ENCODE peak calls at places on chromosomes 1 and 21, in seven cellular contexts. B is K562, Z is ovary, P is cardiac muscle cell, O is trophoblast cell, D is BE2C, N is tibial artery. T is an unnamed sample. For H3K36me3, the result is how much of the 10 kb centered on the place peaks cover.

GRCh38 chr1:63152572-63152971 is 169.8 kb upstream of the FOXD3 start:
- DNase-seq in Z (no peak), O (peak), D (no peak), P (no peak), B (no peak), N (no peak), T (peak)

GRCh38 chr1:86774305-86775304 is 70.2 kb downstream of the SH3GLB1 start:
- DNase-seq in P (peak), N (peak), B (peak), D (peak), Z (peak), O (peak), T (peak)

GRCh38 chr1:89911186-89911976 is 83.5 kb upstream of the ZNF326 start:
- DNase-seq in D (no peak), P (no peak), Z (no peak), B (no peak), N (no peak), O (no peak), T (no peak)

GRCh38 chr21:35333831-35334593 is 284.9 kb upstream of the RUNX1 start:
- DNase-seq in Z (no peak), P (no peak), O (peak), B (no peak), N (peak), D (no peak), T (no peak)

GRCh38 chr1:15985611-15986272 is 9.8 kb upstream of the ZBTB17 start:
- DNase-seq in Z (no peak), N (no peak), B (no peak), D (no peak), O (peak), P (no peak), T (peak)

GRCh38 chr21:45950740-45951515 is 30.6 kb upstream of the COL6A1 start:
- DNase-seq in B (no peak), O (peak), Z (peak), P (peak), D (peak), N (peak), T (peak)

GRCh38 chr1:41508290-41508689 is 23.8 kb upstream of the EDN2 start:
- DNase-seq in N (no peak), P (no peak), B (no peak), O (no peak), D (no peak), Z (no peak), T (no peak)

GRCh38 chr1:12113433-12114339 is 50.6 kb downstream of the TNFRSF8 start:
- DNase-seq in Z (no peak), O (no peak), D (no peak), P (peak), B (no peak), N (no peak), T (no peak)

GRCh38 chr1:89126602-89127001 is 688 bp upstream of the GBP2 start:
- DNase-seq in Z (no peak), B (no peak), N (no peak), P (no peak), O (no peak), D (no peak), T (no peak)

GRCh38 chr1:22132517-22133235 is 10.2 kb downstream of the WNT4 start:
- DNase-seq in O (no peak), B (no peak), D (no peak), N (no peak), P (peak), Z (peak), T (peak)

GRCh38 chr1:8598060-8598724 is 219.2 kb downstream of the RERE start:
- DNase-seq in P (peak), D (peak), B (no peak), O (peak), Z (peak), N (peak), T (no peak)

GRCh38 chr1:218463194-218464156 is 118.3 kb downstream of the TGFB2 start:
- DNase-seq in B (no peak), N (peak), Z (peak), P (peak), D (no peak), O (peak), T (peak)

GRCh38 chr1:151131832-151132675 is 14.4 kb downstream of the SEMA6C start:
- DNase-seq in D (no peak), N (no peak), Z (peak), P (peak), B (no peak), O (no peak), T (no peak)

GRCh38 chr1:205497351-205497750 is 7.1 kb upstream of the CDK18 start:
- DNase-seq in P (no peak), O (no peak), Z (no peak), B (no peak), D (no peak), N (no peak), T (no peak)

GRCh38 chr1:206143537-206144155 is 26.5 kb upstream of the AVPR1B start:
- DNase-seq in N (no peak), B (no peak), D (no peak), O (no peak), Z (no peak), P (no peak), T (no peak)

GRCh38 chr1:47791879-47792608 is 205.1 kb downstream of the TRABD2B start:
- DNase-seq in Z (no peak), N (no peak), O (no peak), P (peak), D (no peak), B (no peak), T (no peak)

GRCh38 chr1:110165761-110166231 is 15.5 kb downstream of the SLC6A17 start:
- DNase-seq in N (no peak), D (no peak), P (no peak), O (no peak), Z (no peak), B (no peak), T (no peak)

GRCh38 chr1:37471345-37472231 is 2.8 kb upstream of the ZC3H12A start:
- DNase-seq in P (peak), N (peak), B (peak), Z (peak), O (peak), D (peak), T (peak)

GRCh38 chr1:181767001-181767708 is 283.8 kb downstream of the CACNA1E start:
- DNase-seq in D (no peak), P (no peak), B (no peak), N (no peak), O (peak), Z (no peak), T (no peak)

GRCh38 chr21:41958886-41959563 is 5.2 kb upstream of the C2CD2 start:
- DNase-seq in N (peak), D (no peak), O (no peak), Z (no peak), P (no peak), B (no peak), T (peak)

GRCh38 chr1:44390277-44390676 is 14.8 kb upstream of the RNF220 start:
- DNase-seq in O (peak), D (no peak), P (peak), N (no peak), Z (no peak), B (no peak), T (peak)

GRCh38 chr21:15682182-15682895 is 47.4 kb upstream of the USP25 start:
- DNase-seq in N (no peak), O (peak), D (no peak), B (no peak), P (peak), Z (no peak), T (no peak)

GRCh38 chr1:235011064-235011598 is 117.5 kb downstream of the TOMM20 start:
- DNase-seq in N (no peak), P (no peak), Z (no peak), D (no peak), O (no peak), B (no peak), T (no peak)

GRCh38 chr1:226064816-226065248 is 2.3 kb downstream of the H3-3A start:
- DNase-seq in B (peak), O (peak), N (peak), P (peak), Z (no peak), D (peak), T (no peak)

GRCh38 chr1:176068256-176068655 is 138.8 kb downstream of the COP1 start:
- DNase-seq in Z (no peak), P (no peak), N (no peak), D (no peak), B (no peak), O (no peak), T (no peak)

DNA sequence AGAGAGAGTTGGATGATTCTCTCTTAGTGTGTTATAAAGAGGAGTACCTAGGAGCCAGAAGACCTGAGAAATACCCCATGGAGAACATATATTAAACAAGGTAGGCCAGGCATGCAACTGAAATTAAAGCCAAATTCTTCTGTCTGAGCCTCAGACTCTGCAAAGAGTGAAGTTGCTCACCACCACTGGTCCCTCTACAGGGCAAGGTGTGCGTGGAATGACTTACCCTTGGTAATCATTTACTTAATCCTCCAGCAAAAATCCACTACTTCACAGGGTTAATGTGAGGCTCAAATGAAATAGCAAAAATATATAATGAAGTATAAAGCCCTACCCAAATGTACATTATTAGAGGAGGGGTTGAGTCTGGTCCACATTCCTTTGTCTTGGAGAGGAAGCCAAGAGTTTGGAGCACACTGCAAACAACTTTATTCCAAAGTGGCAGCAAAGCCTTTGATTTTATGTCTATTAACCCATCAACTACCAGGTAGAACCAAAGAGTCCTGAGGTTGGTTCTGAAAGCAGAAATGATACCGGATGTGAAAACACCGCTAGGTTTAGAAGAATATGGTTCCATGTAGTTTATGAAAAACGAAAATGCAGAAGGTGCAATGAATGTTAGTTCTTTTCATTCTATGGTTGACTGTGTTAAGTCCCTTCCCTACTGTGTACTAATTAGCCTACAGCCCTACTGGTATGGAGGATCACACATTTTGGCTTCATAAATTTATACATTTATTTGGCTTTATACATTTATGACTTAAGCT is 8.5 kb downstream of the SSR2 start:
- DNase-seq in D (no peak), P (no peak), O (no peak), B (no peak), Z (no peak), N (no peak), T (no peak)
- H3K36me3 ChIP-seq in D (half or more), P (under half), O (half or more), B (half or more), Z (under half), N (half or more), T (half or more)

GRCh38 chr1:36238433-36238832 is 14.2 kb downstream of the THRAP3 start:
- DNase-seq in Z (no peak), B (no peak), O (no peak), N (no peak), D (no peak), P (no peak), T (no peak)
- H3K36me3 ChIP-seq in Z (under half), B (half or more), O (under half), N (under half), D (under half), P (under half), T (under half)

GRCh38 chr1:23514121-23514679 is 16.8 kb downstream of the E2F2 start:
- DNase-seq in P (no peak), B (peak), Z (no peak), N (no peak), O (no peak), D (no peak), T (no peak)
- H3K36me3 ChIP-seq in P (under half), B (half or more), Z (under half), N (under half), O (under half), D (under half), T (under half)

DNA sequence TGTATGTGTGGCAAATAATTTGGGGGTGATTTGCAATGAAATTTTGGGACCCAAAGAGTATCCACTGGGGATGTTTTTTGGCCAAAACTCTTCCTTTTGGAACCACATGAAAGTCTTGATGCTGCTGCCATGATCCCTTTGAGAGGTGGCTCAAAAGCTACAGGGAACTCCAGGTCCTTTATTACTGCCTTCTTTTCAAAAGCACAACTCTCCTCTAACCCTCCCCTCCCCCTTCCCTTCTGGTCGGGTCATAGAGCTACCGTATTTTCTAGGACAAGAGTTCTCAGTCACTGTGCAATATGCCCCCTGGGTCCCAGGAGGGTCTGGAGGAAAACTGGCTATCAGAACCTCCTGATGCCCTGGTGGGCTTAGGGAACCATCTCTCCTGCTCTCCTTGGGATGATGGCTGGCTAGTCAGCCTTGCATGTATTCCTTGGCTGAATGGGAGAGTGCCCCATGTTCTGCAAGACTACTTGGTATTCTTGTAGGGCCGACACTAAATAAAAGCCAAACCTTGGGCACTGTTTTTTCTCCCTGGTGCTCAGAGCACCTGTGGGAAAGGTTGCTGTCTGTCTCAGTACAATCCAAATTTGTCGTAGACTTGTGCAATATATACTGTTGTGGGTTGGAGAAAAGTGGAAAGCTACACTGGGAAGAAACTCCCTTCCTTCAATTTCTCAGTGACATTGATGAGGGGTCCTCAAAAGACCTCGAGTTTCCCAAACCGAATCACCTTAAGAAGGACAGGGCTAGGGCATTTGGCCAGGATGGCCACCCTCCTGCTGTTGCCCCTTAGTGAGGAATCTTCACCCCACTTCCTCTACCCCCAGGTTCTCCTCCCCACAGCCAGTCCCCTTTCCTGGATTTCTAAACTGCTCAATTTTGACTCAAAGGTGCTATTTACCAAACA is 3.1 kb downstream of the BTG2 start:
- DNase-seq in B (no peak), N (peak), Z (no peak), D (no peak), O (peak), P (no peak), T (no peak)
- H3K36me3 ChIP-seq in B (under half), N (under half), Z (under half), D (under half), O (under half), P (under half), T (under half)

GRCh38 chr1:243229526-243229925 is 25.6 kb downstream of the CEP170 start:
- DNase-seq in O (no peak), N (no peak), D (no peak), P (no peak), Z (no peak), B (no peak), T (no peak)

GRCh38 chr1:243230914-243231313 is 24.2 kb downstream of the CEP170 start:
- DNase-seq in D (no peak), B (peak), P (peak), O (peak), N (no peak), Z (no peak), T (peak)

GRCh38 chr1:243233908-243234307 is 21.2 kb downstream of the CEP170 start:
- DNase-seq in B (no peak), Z (no peak), P (peak), O (no peak), N (no peak), D (no peak), T (no peak)

GRCh38 chr1:243236604-243237252 is 18.4 kb downstream of the CEP170 start:
- DNase-seq in N (no peak), P (no peak), O (no peak), D (no peak), Z (no peak), B (no peak), T (no peak)

GRCh38 chr1:243234978-243235657 is 20.0 kb downstream of the CEP170 start:
- DNase-seq in N (no peak), P (peak), B (no peak), Z (no peak), D (no peak), O (no peak), T (no peak)
- H3K36me3 ChIP-seq in N (under half), P (under half), B (under half), Z (under half), D (under half), O (under half), T (under half)

GRCh38 chr1:10161541-10162290 is 48.7 kb upstream of the KIF1B start:
- DNase-seq in N (peak), O (no peak), B (no peak), D (no peak), Z (no peak), P (no peak), T (no peak)
- H3K36me3 ChIP-seq in N (under half), O (under half), B (half or more), D (under half), Z (under half), P (under half), T (under half)

DNA sequence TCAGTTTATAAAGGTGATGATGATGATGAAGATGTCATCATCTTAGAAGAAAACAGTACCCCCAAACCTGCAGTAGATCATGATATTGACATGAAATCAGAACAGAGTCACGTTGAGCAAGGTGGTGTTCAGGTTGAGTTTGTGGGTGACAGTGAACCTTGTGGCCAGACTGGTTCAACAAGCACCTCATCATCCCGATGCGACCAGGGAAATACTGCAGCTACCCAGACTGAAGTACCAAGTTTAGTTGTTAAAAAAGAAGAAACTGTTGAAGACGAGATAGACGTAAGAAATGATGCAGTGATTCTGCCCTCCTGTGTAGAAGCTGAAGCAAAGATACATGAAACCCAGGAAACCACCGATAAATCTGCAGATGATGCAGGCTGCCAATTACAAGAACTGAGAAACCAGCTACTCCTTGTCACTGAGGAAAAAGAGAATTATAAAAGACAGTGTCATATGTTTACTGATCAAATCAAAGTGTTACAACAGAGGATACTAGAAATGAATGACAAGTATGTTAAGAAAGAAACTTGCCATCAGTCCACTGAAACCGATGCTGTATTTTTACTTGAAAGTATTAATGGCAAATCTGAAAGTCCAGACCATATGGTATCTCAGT is 16.0 kb upstream of the CHAF1B start:
- DNase-seq in P (no peak), N (no peak), Z (no peak), O (no peak), D (no peak), B (no peak), T (no peak)
- H3K36me3 ChIP-seq in P (half or more), N (half or more), Z (under half), O (half or more), D (under half), B (half or more), T (under half)

GRCh38 chr1:248590055-248590454 is 7.4 kb downstream of the OR2T10 start:
- DNase-seq in P (no peak), O (no peak), N (no peak), Z (no peak), D (no peak), B (peak), T (no peak)
- H3K36me3 ChIP-seq in P (under half), O (under half), N (under half), Z (under half), D (under half), B (under half), T (under half)

T was measured in PC-9.